ENCODE peak calls at places on chromosomes 4 and X, in four cellular contexts. F, B, M and Q are unnamed samples.

GRCh38 chrX:18434896-18435295 is 9.5 kb downstream of the CDKL5 start:
- DNase-seq in M (no peak), F (no peak), B (no peak), Q (no peak)

GRCh38 chrX:154443479-154443910 is 446 bp upstream of the FAM50A start:
- DNase-seq in B (no peak), M (no peak), F (no peak), Q (no peak)

GRCh38 chr4:61877893-61878292 is 677.8 kb downstream of the ADGRL3 start:
- DNase-seq in M (no peak), F (no peak), B (no peak), Q (peak; percentile 4)

GRCh38 chrX:79270401-79270800 is 96.7 kb downstream of the ITM2A start:
- DNase-seq in B (peak; percentile 52), F (no peak), M (no peak), Q (peak; percentile 8)

GRCh38 chrX:105822138-105823091 is at the start of gene NRK:
- DNase-seq in F (no peak), B (peak; percentile 46), M (no peak), Q (peak; percentile 11)

GRCh38 chr4:153418114-153418513 is 48.0 kb upstream of the TMEM131L start:
- DNase-seq in M (no peak), B (no peak), F (no peak), Q (peak; percentile 21)

GRCh38 chr4:46979283-46979682 is 14.1 kb downstream of the GABRA4 start:
- DNase-seq in M (no peak), B (no peak), F (no peak), Q (no peak)

GRCh38 chr4:111963158-111963557 is 182.1 kb upstream of the FAM241A start:
- DNase-seq in B (no peak), M (no peak), F (no peak), Q (no peak)

GRCh38 chr4:2065106-2065930 is 6.2 kb downstream of the NAT8L start:
- DNase-seq in B (no peak), M (no peak), F (no peak), Q (no peak)

GRCh38 chr4:140448830-140449229 is 21.4 kb upstream of the CLGN start:
- DNase-seq in F (no peak), B (no peak), M (no peak), Q (peak; percentile 2)

GRCh38 chr4:38046735-38047487 is 86.7 kb downstream of the PTTG2 start:
- DNase-seq in M (no peak), F (peak; percentile 37), B (no peak), Q (no peak)

GRCh38 chr4:182448281-182449151 is 205.3 kb downstream of the TENM3 start:
- DNase-seq in F (peak; percentile 80), M (peak; percentile 46), B (peak; percentile 95), Q (peak; percentile 89)

GRCh38 chr4:186266699-186267467 is 894 bp downstream of the F11 start:
- DNase-seq in M (no peak), B (peak; percentile 28), F (no peak), Q (peak; percentile 23)

GRCh38 chr4:114782842-114783595 is 184.4 kb downstream of the UGT8 start:
- DNase-seq in F (no peak), B (no peak), M (no peak), Q (no peak)

GRCh38 chrX:47148946-47149345 is 3.9 kb downstream of the RBM10 start:
- DNase-seq in F (no peak), M (no peak), B (no peak), Q (peak; percentile 62)

GRCh38 chr4:130092187-130093015 is 996.4 kb downstream of the C4orf33 start:
- DNase-seq in M (no peak), F (no peak), B (no peak), Q (no peak)

GRCh38 chr4:174192943-174193342 is 90.5 kb downstream of the FBXO8 start:
- DNase-seq in M (no peak), F (no peak), B (no peak), Q (no peak)

GRCh38 chr4:179447308-179447707 is 2005.1 kb upstream of the AGA start:
- DNase-seq in B (no peak), F (no peak), M (no peak), Q (peak; percentile 0)

GRCh38 chrX:109732319-109732779 is 708 bp downstream of the ACSL4 start:
- DNase-seq in M (no peak), B (no peak), F (peak; percentile 55), Q (peak; percentile 60)

GRCh38 chr4:22515888-22516541 is at the start of gene ADGRA3:
- DNase-seq in M (no peak), F (peak; percentile 47), B (peak; percentile 77), Q (peak; percentile 59)

GRCh38 chrX:100895365-100896075 is 21.4 kb upstream of the NOX1 start:
- DNase-seq in F (peak; percentile 49), B (peak; percentile 14), M (no peak), Q (peak; percentile 57)

GRCh38 chrX:14356401-14356800 is 172.9 kb upstream of the GLRA2 start:
- DNase-seq in B (no peak), F (peak; percentile 53), M (no peak), Q (peak; percentile 17)

GRCh38 chr4:123674752-123675151 is 278.2 kb downstream of the SPRY1 start:
- DNase-seq in F (peak; percentile 11), M (no peak), B (no peak), Q (no peak)

GRCh38 chr4:148574502-148574901 is 132.3 kb upstream of the NR3C2 start:
- DNase-seq in F (no peak), B (no peak), M (no peak), Q (peak; percentile 10)

GRCh38 chr4:95548738-95549245 is at the start of gene UNC5C:
- DNase-seq in B (peak; percentile 89), M (no peak), F (peak; percentile 69), Q (peak; percentile 85)

GRCh38 chr4:53558061-53558801 is 33.1 kb downstream of the LNX1 start:
- DNase-seq in B (no peak), F (peak; percentile 65), M (no peak), Q (peak; percentile 75)

GRCh38 chrX:69024931-69025330 is 140.3 kb downstream of the PJA1 start:
- DNase-seq in M (no peak), F (peak; percentile 78), B (peak; percentile 83), Q (peak; percentile 81)

GRCh38 chr4:153243464-153243863 is 39.2 kb downstream of the TRIM2 start:
- DNase-seq in B (no peak), M (no peak), F (no peak), Q (no peak)

GRCh38 chr4:17132226-17132625 is 233.8 kb upstream of the LDB2 start:
- DNase-seq in M (no peak), F (no peak), B (no peak), Q (no peak)

GRCh38 chr4:119559044-119559647 is 69.5 kb downstream of the PDE5A start:
- DNase-seq in M (no peak), B (no peak), F (peak; percentile 85), Q (peak; percentile 79)

GRCh38 chr4:81214144-81214517 is 891 bp downstream of the PRKG2 start:
- DNase-seq in B (no peak), M (no peak), F (no peak), Q (no peak)

GRCh38 chr4:4575284-4576211 is 33.7 kb upstream of the STX18 start:
- DNase-seq in B (peak; percentile 54), M (no peak), F (peak; percentile 32), Q (peak; percentile 50)

GRCh38 chr4:67922697-67923096 is 38.9 kb upstream of the TMPRSS11D start:
- DNase-seq in F (peak; percentile 29), M (no peak), B (no peak), Q (no peak)

GRCh38 chr4:67915400-67915966 is 31.7 kb upstream of the TMPRSS11D start:
- DNase-seq in B (no peak), F (no peak), M (no peak), Q (no peak)

GRCh38 chr4:67918428-67918827 is 34.6 kb upstream of the TMPRSS11D start:
- DNase-seq in B (no peak), M (no peak), F (no peak), Q (no peak)
- TF ChIP-seq CTCF in B (no peak), M (no peak), F (peak; percentile 37), Q (peak; percentile 18)

GRCh38 chr4:23932935-23933334 is 43.1 kb upstream of the PPARGC1A start:
- DNase-seq in F (peak; percentile 34), B (no peak), M (no peak), Q (peak; percentile 27)

GRCh38 chr4:23932186-23932585 is 42.3 kb upstream of the PPARGC1A start:
- DNase-seq in B (no peak), M (no peak), F (no peak), Q (no peak)

GRCh38 chr4:23931489-23931830 is 41.6 kb upstream of the PPARGC1A start:
- DNase-seq in B (no peak), M (no peak), F (no peak), Q (no peak)

GRCh38 chr4:23934915-23935314 is 45.1 kb upstream of the PPARGC1A start:
- DNase-seq in F (peak; percentile 70), B (peak; percentile 48), M (peak; percentile 83), Q (peak; percentile 87)

GRCh38 chr4:23934223-23934622 is 44.4 kb upstream of the PPARGC1A start:
- DNase-seq in B (no peak), M (no peak), F (no peak), Q (no peak)
- TF ChIP-seq CTCF in B (no peak), M (no peak), F (no peak), Q (no peak)

GRCh38 chrX:93538575-93538974 is 134.8 kb downstream of the NAP1L3 start:
- DNase-seq in M (no peak), B (no peak), F (no peak), Q (no peak)
- TF ChIP-seq CTCF in M (no peak), B (no peak), F (peak; percentile 19), Q (no peak)

GRCh38 chr4:80201326-80202151 is 4.2 kb downstream of the PRDM8 start:
- DNase-seq in M (no peak), B (no peak), F (peak; percentile 49), Q (peak; percentile 54)
- TF ChIP-seq CTCF in M (no peak), B (no peak), F (no peak), Q (no peak)